ENCODE peak calls at places on chromosomes 4 and X, in ten cellular contexts. One of them, this sample, is unnamed.

GRCh38 chr4:116118216-116118615 is 967.2 kb downstream of the TRAM1L1 start:
- DNase-seq in PC-9: no peak
- DNase-seq in hepatocyte: no peak
- DNase-seq in IMR-90: no peak
- DNase-seq in mesendoderm: no peak
- DNase-seq in GM23338: no peak
- DNase-seq in transverse colon: no peak
- DNase-seq in endothelial cell of umbilical vein: no peak
- DNase-seq in CD8-positive, alpha-beta T cell: no peak
- DNase-seq in mesenchymal stem cell: no peak
- DNase-seq in this sample: peak; percentile 23

GRCh38 chr4:4477796-4478195 is 64.1 kb downstream of the STX18 start:
- DNase-seq in PC-9: no peak
- DNase-seq in CD8-positive, alpha-beta T cell: no peak
- DNase-seq in IMR-90: peak; percentile 35
- DNase-seq in GM23338: no peak
- DNase-seq in endothelial cell of umbilical vein: no peak
- DNase-seq in mesendoderm: no peak
- DNase-seq in mesenchymal stem cell: no peak
- DNase-seq in transverse colon: no peak
- DNase-seq in hepatocyte: no peak
- DNase-seq in this sample: no peak

GRCh38 chrX:28979876-28980275 is 392.6 kb downstream of the IL1RAPL1 start:
- DNase-seq in mesendoderm: no peak
- DNase-seq in PC-9: no peak
- DNase-seq in IMR-90: no peak
- DNase-seq in hepatocyte: peak; percentile 18
- DNase-seq in mesenchymal stem cell: no peak
- DNase-seq in CD8-positive, alpha-beta T cell: no peak
- DNase-seq in transverse colon: no peak
- DNase-seq in endothelial cell of umbilical vein: no peak
- DNase-seq in GM23338: no peak
- DNase-seq in this sample: no peak

GRCh38 chr4:105715692-105716278 is 7.2 kb downstream of the GSTCD start:
- DNase-seq in IMR-90: peak; percentile 45
- DNase-seq in transverse colon: no peak
- DNase-seq in hepatocyte: peak; percentile 54
- DNase-seq in endothelial cell of umbilical vein: peak; percentile 64
- DNase-seq in mesendoderm: no peak
- DNase-seq in PC-9: no peak
- DNase-seq in CD8-positive, alpha-beta T cell: no peak
- DNase-seq in mesenchymal stem cell: peak; percentile 60
- DNase-seq in GM23338: peak; percentile 9
- DNase-seq in this sample: no peak

GRCh38 chr4:7516773-7517144 is 82.0 kb upstream of the PSAPL1 start:
- DNase-seq in transverse colon: no peak
- DNase-seq in GM23338: peak; percentile 18
- DNase-seq in mesenchymal stem cell: no peak
- DNase-seq in hepatocyte: no peak
- DNase-seq in mesendoderm: no peak
- DNase-seq in PC-9: no peak
- DNase-seq in CD8-positive, alpha-beta T cell: no peak
- DNase-seq in IMR-90: no peak
- DNase-seq in endothelial cell of umbilical vein: no peak
- DNase-seq in this sample: no peak

GRCh38 chr4:167614866-167615265 is 380.6 kb upstream of the SPOCK3 start:
- DNase-seq in mesenchymal stem cell: no peak
- DNase-seq in GM23338: no peak
- DNase-seq in hepatocyte: peak; percentile 12
- DNase-seq in PC-9: no peak
- DNase-seq in CD8-positive, alpha-beta T cell: no peak
- DNase-seq in mesendoderm: no peak
- DNase-seq in transverse colon: no peak
- DNase-seq in IMR-90: no peak
- DNase-seq in endothelial cell of umbilical vein: no peak
- DNase-seq in this sample: peak; percentile 8

GRCh38 chr4:13261486-13262257 is 222.5 kb downstream of the RAB28 start:
- DNase-seq in GM23338: peak; percentile 22
- DNase-seq in CD8-positive, alpha-beta T cell: no peak
- DNase-seq in mesenchymal stem cell: no peak
- DNase-seq in transverse colon: no peak
- DNase-seq in hepatocyte: no peak
- DNase-seq in mesendoderm: peak; percentile 10
- DNase-seq in endothelial cell of umbilical vein: no peak
- DNase-seq in IMR-90: no peak
- DNase-seq in PC-9: no peak
- DNase-seq in this sample: no peak

GRCh38 chrX:65034292-65034640 is 58.0 kb upstream of the ZC4H2 start:
- DNase-seq in mesenchymal stem cell: no peak
- DNase-seq in hepatocyte: no peak
- DNase-seq in CD8-positive, alpha-beta T cell: no peak
- DNase-seq in GM23338: no peak
- DNase-seq in transverse colon: no peak
- DNase-seq in endothelial cell of umbilical vein: no peak
- DNase-seq in PC-9: no peak
- DNase-seq in IMR-90: no peak
- DNase-seq in mesendoderm: no peak
- DNase-seq in this sample: no peak

GRCh38 chr4:41213563-41214157 is 682 bp downstream of the APBB2 start:
- DNase-seq in transverse colon: peak; percentile 30
- DNase-seq in PC-9: no peak
- DNase-seq in hepatocyte: peak; percentile 54
- DNase-seq in mesendoderm: no peak
- DNase-seq in mesenchymal stem cell: peak; percentile 57
- DNase-seq in GM23338: no peak
- DNase-seq in IMR-90: no peak
- DNase-seq in endothelial cell of umbilical vein: peak; percentile 37
- DNase-seq in CD8-positive, alpha-beta T cell: no peak
- DNase-seq in this sample: no peak

GRCh38 chr4:110088670-110089069 is 109.7 kb downstream of the ELOVL6 start:
- DNase-seq in hepatocyte: no peak
- DNase-seq in endothelial cell of umbilical vein: no peak
- DNase-seq in PC-9: no peak
- DNase-seq in mesenchymal stem cell: peak; percentile 81
- DNase-seq in mesendoderm: peak; percentile 85
- DNase-seq in CD8-positive, alpha-beta T cell: no peak
- DNase-seq in IMR-90: peak; percentile 76
- DNase-seq in GM23338: peak; percentile 34
- DNase-seq in transverse colon: no peak
- DNase-seq in this sample: no peak

GRCh38 chr4:2008921-2009650 is at the start of gene NELFA:
- DNase-seq in mesenchymal stem cell: peak; percentile 93
- DNase-seq in hepatocyte: peak; percentile 97
- DNase-seq in IMR-90: peak; percentile 91
- DNase-seq in mesendoderm: peak; percentile 97
- DNase-seq in transverse colon: peak; percentile 97
- DNase-seq in GM23338: peak; percentile 99
- DNase-seq in CD8-positive, alpha-beta T cell: peak; percentile 96
- DNase-seq in endothelial cell of umbilical vein: peak; percentile 92
- DNase-seq in PC-9: peak; percentile 93
- DNase-seq in this sample: peak; percentile 84

GRCh38 chr4:2006956-2007653 is 1.7 kb downstream of the NELFA start:
- DNase-seq in GM23338: no peak
- DNase-seq in transverse colon: no peak
- DNase-seq in CD8-positive, alpha-beta T cell: no peak
- DNase-seq in endothelial cell of umbilical vein: no peak
- DNase-seq in hepatocyte: no peak
- DNase-seq in mesendoderm: no peak
- DNase-seq in IMR-90: no peak
- DNase-seq in PC-9: no peak
- DNase-seq in mesenchymal stem cell: peak; percentile 43
- DNase-seq in this sample: no peak

GRCh38 chr4:2006367-2006766 is 2.4 kb downstream of the NELFA start:
- DNase-seq in mesendoderm: no peak
- DNase-seq in GM23338: no peak
- DNase-seq in mesenchymal stem cell: no peak
- DNase-seq in hepatocyte: no peak
- DNase-seq in CD8-positive, alpha-beta T cell: no peak
- DNase-seq in transverse colon: no peak
- DNase-seq in PC-9: no peak
- DNase-seq in IMR-90: no peak
- DNase-seq in endothelial cell of umbilical vein: no peak
- DNase-seq in this sample: no peak

GRCh38 chr4:2008671-2008920 is 178 bp downstream of the NELFA start:
- DNase-seq in hepatocyte: no peak
- DNase-seq in IMR-90: no peak
- DNase-seq in CD8-positive, alpha-beta T cell: no peak
- DNase-seq in mesendoderm: no peak
- DNase-seq in endothelial cell of umbilical vein: no peak
- DNase-seq in mesenchymal stem cell: no peak
- DNase-seq in PC-9: no peak
- DNase-seq in GM23338: peak; percentile 48
- DNase-seq in transverse colon: no peak
- DNase-seq in this sample: no peak

GRCh38 chr4:2007804-2008670 is 737 bp downstream of the NELFA start:
- DNase-seq in endothelial cell of umbilical vein: peak; percentile 31
- DNase-seq in mesendoderm: peak; percentile 14
- DNase-seq in hepatocyte: peak; percentile 36
- DNase-seq in IMR-90: peak; percentile 9
- DNase-seq in GM23338: peak; percentile 30
- DNase-seq in PC-9: no peak
- DNase-seq in CD8-positive, alpha-beta T cell: no peak
- DNase-seq in transverse colon: no peak
- DNase-seq in mesenchymal stem cell: peak; percentile 28
- DNase-seq in this sample: no peak
- H3K27ac ChIP-seq in endothelial cell of umbilical vein: no peak overlapping the region
- H3K27ac ChIP-seq in mesendoderm: no peak overlapping the region
- H3K27ac ChIP-seq in hepatocyte: peak overlapping the region; percentile 97
- H3K27ac ChIP-seq in IMR-90: peak overlapping the region; percentile 98
- H3K27ac ChIP-seq in GM23338: no peak overlapping the region
- H3K27ac ChIP-seq in PC-9: no peak overlapping the region
- H3K27ac ChIP-seq in CD8-positive, alpha-beta T cell: peak overlapping the region; percentile 99
- H3K27ac ChIP-seq in transverse colon: peak overlapping the region; percentile 96
- H3K27ac ChIP-seq in mesenchymal stem cell: no peak overlapping the region
- H3K27ac ChIP-seq in this sample: peak overlapping the region; percentile 99

DNA sequence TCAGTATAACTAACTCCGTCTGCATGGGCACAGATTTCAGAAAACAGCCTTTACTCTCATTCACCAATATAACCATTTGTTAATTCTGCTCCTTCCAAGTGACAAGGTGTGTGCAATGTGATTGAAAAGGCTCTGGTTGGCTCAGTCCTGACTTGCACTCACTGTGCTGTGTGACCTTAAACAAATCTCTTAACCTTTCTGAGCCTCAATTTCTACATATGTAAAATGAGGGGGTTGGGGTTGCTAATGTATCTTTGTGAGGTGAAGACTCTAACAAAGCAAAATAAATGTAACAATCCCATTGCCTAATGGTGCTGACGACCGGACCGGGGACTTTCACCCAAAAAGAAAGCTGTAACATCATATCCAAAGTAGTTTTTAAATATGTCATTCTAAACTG is 112.5 kb upstream of the GPC4 start:
- DNase-seq in transverse colon: no peak
- DNase-seq in GM23338: no peak
- DNase-seq in mesenchymal stem cell: no peak
- DNase-seq in hepatocyte: no peak
- DNase-seq in CD8-positive, alpha-beta T cell: no peak
- DNase-seq in PC-9: no peak
- DNase-seq in endothelial cell of umbilical vein: no peak
- DNase-seq in mesendoderm: no peak
- DNase-seq in IMR-90: no peak
- DNase-seq in this sample: no peak
- H3K27me3 ChIP-seq in transverse colon: no peaks in the 10 kb centered on the region
- H3K27me3 ChIP-seq in GM23338: no peaks in the 10 kb centered on the region
- H3K27me3 ChIP-seq in mesenchymal stem cell: no peaks in the 10 kb centered on the region
- H3K27me3 ChIP-seq in hepatocyte: no peaks in the 10 kb centered on the region
- H3K27me3 ChIP-seq in CD8-positive, alpha-beta T cell: no peaks in the 10 kb centered on the region
- H3K27me3 ChIP-seq in PC-9: no peaks in the 10 kb centered on the region
- H3K27me3 ChIP-seq in endothelial cell of umbilical vein: no peaks in the 10 kb centered on the region
- H3K27me3 ChIP-seq in mesendoderm: no peaks in the 10 kb centered on the region
- H3K27me3 ChIP-seq in IMR-90: peaks cover 2% of the 10 kb centered on the region
- H3K27me3 ChIP-seq in this sample: no peaks in the 10 kb centered on the region

DNA sequence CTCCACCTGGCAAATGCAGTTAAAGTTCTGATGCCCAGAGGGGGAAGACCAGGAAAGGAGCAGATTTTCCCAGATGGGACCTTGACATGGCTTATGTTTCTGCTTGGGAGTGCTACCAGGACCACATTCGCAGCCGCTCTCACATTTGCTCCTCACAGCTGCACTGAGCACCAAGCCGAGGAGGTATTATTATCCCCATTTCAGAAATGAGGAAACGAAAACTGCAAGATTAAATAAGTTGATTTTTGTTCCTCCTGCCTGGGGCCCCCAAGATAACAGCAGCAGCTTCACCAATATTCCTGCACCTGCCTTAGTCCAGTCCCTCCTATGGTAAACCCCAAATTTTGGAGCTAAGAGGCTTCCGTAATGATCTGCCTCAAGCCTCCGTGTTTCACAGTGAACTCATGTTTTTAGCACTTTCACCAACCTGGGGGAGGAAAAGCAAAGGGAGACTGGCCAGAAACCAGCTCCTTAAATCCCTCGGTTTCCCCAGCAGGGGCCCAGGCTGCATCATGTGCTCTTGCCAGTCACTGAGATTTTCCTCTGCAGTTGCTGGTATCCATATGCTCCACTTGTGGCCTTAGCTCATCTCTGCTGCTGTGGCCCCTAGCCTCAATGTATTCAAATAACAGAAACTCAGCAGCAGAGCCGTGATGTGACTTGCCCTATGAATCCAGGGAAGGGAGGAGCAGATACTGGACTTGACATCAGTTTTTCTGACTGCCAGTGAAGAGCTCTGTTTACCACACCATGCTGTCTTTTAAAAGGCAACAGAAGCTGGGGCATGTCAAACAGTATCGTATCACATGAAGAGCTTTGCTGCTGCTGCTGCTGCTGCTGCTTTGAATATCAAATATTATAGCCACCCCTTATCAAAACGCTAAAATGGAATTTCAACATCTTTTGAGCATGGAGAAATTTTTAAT is 95.5 kb upstream of the KLHL13 start:
- DNase-seq in mesendoderm: no peak
- DNase-seq in mesenchymal stem cell: no peak
- DNase-seq in PC-9: no peak
- DNase-seq in CD8-positive, alpha-beta T cell: no peak
- DNase-seq in GM23338: no peak
- DNase-seq in hepatocyte: no peak
- DNase-seq in IMR-90: no peak
- DNase-seq in endothelial cell of umbilical vein: no peak
- DNase-seq in transverse colon: no peak
- DNase-seq in this sample: no peak
- H3K27ac ChIP-seq in mesendoderm: no peak overlapping the region
- H3K27ac ChIP-seq in mesenchymal stem cell: no peak overlapping the region
- H3K27ac ChIP-seq in PC-9: no peak overlapping the region
- H3K27ac ChIP-seq in CD8-positive, alpha-beta T cell: no peak overlapping the region
- H3K27ac ChIP-seq in GM23338: no peak overlapping the region
- H3K27ac ChIP-seq in hepatocyte: no peak overlapping the region
- H3K27ac ChIP-seq in IMR-90: no peak overlapping the region
- H3K27ac ChIP-seq in endothelial cell of umbilical vein: no peak overlapping the region
- H3K27ac ChIP-seq in transverse colon: no peak overlapping the region
- H3K27ac ChIP-seq in this sample: no peak overlapping the region

DNA sequence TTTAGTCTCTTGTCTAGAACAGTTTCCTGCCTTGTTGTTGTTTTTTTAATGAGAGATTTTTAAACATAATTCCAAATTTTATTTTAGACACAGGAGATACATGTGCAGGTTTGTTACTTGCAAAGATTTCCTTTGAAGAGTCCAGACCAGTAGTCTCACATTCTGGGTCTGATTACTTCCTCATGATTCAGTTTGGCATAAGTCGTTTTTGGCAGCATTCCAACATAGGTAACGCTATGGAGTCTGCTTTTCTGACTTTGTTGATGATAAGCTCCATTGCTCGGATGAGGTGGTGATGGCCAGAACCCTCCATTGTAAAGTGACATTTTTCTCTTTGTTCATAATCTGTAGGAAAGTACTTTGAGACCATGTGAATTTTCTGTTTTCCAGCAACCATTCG is 74.7 kb downstream of the CLCN4 start:
- DNase-seq in mesendoderm: no peak
- DNase-seq in CD8-positive, alpha-beta T cell: no peak
- DNase-seq in transverse colon: no peak
- DNase-seq in PC-9: no peak
- DNase-seq in GM23338: no peak
- DNase-seq in IMR-90: no peak
- DNase-seq in hepatocyte: no peak
- DNase-seq in mesenchymal stem cell: no peak
- DNase-seq in endothelial cell of umbilical vein: no peak
- DNase-seq in this sample: no peak
- H3K27me3 ChIP-seq in mesendoderm: no peaks in the 10 kb centered on the region
- H3K27me3 ChIP-seq in CD8-positive, alpha-beta T cell: no peaks in the 10 kb centered on the region
- H3K27me3 ChIP-seq in transverse colon: no peaks in the 10 kb centered on the region
- H3K27me3 ChIP-seq in PC-9: no peaks in the 10 kb centered on the region
- H3K27me3 ChIP-seq in GM23338: no peaks in the 10 kb centered on the region
- H3K27me3 ChIP-seq in IMR-90: no peaks in the 10 kb centered on the region
- H3K27me3 ChIP-seq in hepatocyte: no peaks in the 10 kb centered on the region
- H3K27me3 ChIP-seq in mesenchymal stem cell: no peaks in the 10 kb centered on the region
- H3K27me3 ChIP-seq in endothelial cell of umbilical vein: no peaks in the 10 kb centered on the region
- H3K27me3 ChIP-seq in this sample: no peaks in the 10 kb centered on the region